ENCODE peak calls at places on chromosomes 11 and 22, in eight cellular contexts. H is kidney glomerular epithelial cell; N is activated T-cell treated with anti-CD3 and anti-CD28 coated beads for 48 hours; R is GM12891; C is GM04504; O is stimulated activated CD8-positive, alpha-beta memory T cell treated with anti-CD3 and anti-CD28 coated beads, Interleukin-4, amount 100 ng/mL, for 1 hour; D is mesothelial cell of epicardium; K is DMS53. W is an unnamed sample.

GRCh38 chr11:130403301-130403804 is 25.1 kb downstream of the ADAMTS8 start:
- DNase-seq in C (peak), K (no peak), O (no peak), R (no peak), D (no peak), N (no peak), H (peak), W (no peak)

GRCh38 chr22:49524362-49524761 is 303.3 kb downstream of the BRD1 start:
- DNase-seq in R (no peak), C (no peak), D (no peak), N (no peak), K (no peak), H (no peak), O (no peak), W (no peak)

GRCh38 chr11:34050536-34050935 is 995 bp upstream of the CAPRIN1 start:
- DNase-seq in D (no peak), R (no peak), O (no peak), H (no peak), C (no peak), N (no peak), K (peak), W (no peak)

GRCh38 chr11:104653011-104653806 is 245.1 kb downstream of the CASP12 start:
- DNase-seq in H (no peak), D (no peak), O (no peak), R (no peak), C (no peak), N (no peak), K (no peak), W (no peak)

GRCh38 chr11:111723595-111723994 is 42.6 kb downstream of the PPP2R1B start:
- DNase-seq in K (no peak), N (no peak), D (no peak), C (no peak), R (no peak), H (no peak), O (no peak), W (no peak)

GRCh38 chr22:44193537-44193896 is 12.8 kb downstream of the PARVG start:
- DNase-seq in H (peak), R (no peak), K (no peak), O (no peak), N (no peak), D (no peak), C (no peak), W (no peak)

GRCh38 chr11:19232910-19233503 is 7.7 kb downstream of the E2F8 start:
- DNase-seq in O (no peak), R (no peak), D (no peak), K (no peak), N (no peak), H (peak), C (peak), W (no peak)

GRCh38 chr11:57644748-57645715 is 4.7 kb downstream of the YPEL4 start:
- DNase-seq in R (peak), O (peak), C (no peak), H (no peak), K (peak), D (peak), N (peak), W (peak)

GRCh38 chr22:37183432-37184379 is 4.3 kb downstream of the C1QTNF6 start:
- DNase-seq in K (no peak), C (no peak), N (no peak), H (no peak), R (no peak), D (no peak), O (no peak), W (peak)

GRCh38 chr22:25114369-25115362 is 85.0 kb upstream of the CRYBB3 start:
- DNase-seq in C (no peak), H (no peak), D (no peak), N (no peak), K (no peak), O (no peak), R (no peak), W (no peak)

GRCh38 chr11:118226781-118227180 is 2.0 kb upstream of the JAML start:
- DNase-seq in C (no peak), R (no peak), K (no peak), O (no peak), H (no peak), D (no peak), N (no peak), W (no peak)

GRCh38 chr11:46675288-46675851 is 25.0 kb downstream of the ARHGAP1 start:
- DNase-seq in D (no peak), R (no peak), O (no peak), C (peak), H (no peak), N (no peak), K (peak), W (no peak)

GRCh38 chr11:9169595-9170295 is 78.3 kb upstream of the SCUBE2 start:
- DNase-seq in H (peak), C (no peak), D (no peak), N (no peak), O (no peak), R (no peak), K (no peak), W (no peak)

GRCh38 chr22:43530864-43531201 is 119.0 kb downstream of the MPPED1 start:
- DNase-seq in O (no peak), D (no peak), R (no peak), N (no peak), H (no peak), C (no peak), K (no peak), W (no peak)

GRCh38 chr11:10975287-10975721 is 117.5 kb upstream of the ZBED5 start:
- DNase-seq in K (peak), C (no peak), D (no peak), O (no peak), R (no peak), H (no peak), N (no peak), W (no peak)

GRCh38 chr22:29267462-29267857 is 321 bp downstream of the RHBDD3 start:
- DNase-seq in O (no peak), D (no peak), H (no peak), R (no peak), N (no peak), K (no peak), C (no peak), W (no peak)

GRCh38 chr11:122023614-122024250 is 92.3 kb downstream of the BLID start:
- DNase-seq in R (no peak), N (no peak), K (no peak), C (no peak), D (no peak), O (no peak), H (no peak), W (no peak)

GRCh38 chr11:9972917-9973504 is 309.1 kb downstream of the SWAP70 start:
- DNase-seq in O (no peak), H (peak), D (no peak), N (no peak), R (peak), K (peak), C (peak), W (no peak)

GRCh38 chr11:131710511-131710910 is 340.1 kb downstream of the NTM start:
- DNase-seq in D (no peak), O (no peak), H (no peak), K (no peak), N (no peak), C (peak), R (no peak), W (no peak)

GRCh38 chr11:2573240-2574042 is 126.4 kb downstream of the KCNQ1OT1 start:
- DNase-seq in R (no peak), C (no peak), H (no peak), D (no peak), N (no peak), K (no peak), O (no peak), W (no peak)

GRCh38 chr11:60589611-60590010 is 74.4 kb downstream of the MS4A13 start:
- DNase-seq in D (no peak), R (no peak), O (no peak), K (no peak), N (no peak), C (no peak), H (no peak), W (no peak)

GRCh38 chr11:120056301-120057027 is 81.4 kb downstream of the TRIM29 start:
- DNase-seq in H (no peak), K (no peak), O (no peak), C (no peak), D (no peak), R (no peak), N (no peak), W (no peak)

GRCh38 chr22:36056980-36057379 is 28.4 kb upstream of the RBFOX2 start:
- DNase-seq in R (no peak), O (no peak), H (no peak), N (no peak), D (no peak), K (no peak), C (no peak), W (no peak)

W was measured in posterior cingulate gyrus.